ENCODE peak calls at places on chromosomes 16 and 17, in four cellular contexts. R is dorsolateral prefrontal cortex, D is cardiac fibroblast, C is BJ. I is an unnamed sample.

GRCh38 chr16:86532526-86532815 is 22.1 kb downstream of the FOXF1 start:
- DNase-seq in D (no peak), R (no peak), C (no peak), I (no peak)

GRCh38 chr17:1976000-1976682 is 49.0 kb downstream of the RTN4RL1 start:
- DNase-seq in C (no peak), D (no peak), R (no peak), I (no peak)

GRCh38 chr16:3835089-3835602 is 45.4 kb downstream of the CREBBP start:
- DNase-seq in C (no peak), R (no peak), D (no peak), I (no peak)

GRCh38 chr16:73058616-73059409 is 10.9 kb upstream of the ZFHX3 start:
- DNase-seq in D (peak; percentile 75), C (no peak), R (no peak), I (no peak)

GRCh38 chr16:51431517-51432241 is 280.6 kb upstream of the SALL1 start:
- DNase-seq in R (peak; percentile 71), C (peak; percentile 94), D (peak; percentile 93), I (no peak)

GRCh38 chr17:47694818-47695663 is 1.1 kb downstream of the TBKBP1 start:
- DNase-seq in R (peak; percentile 53), C (no peak), D (peak; percentile 49), I (no peak)

GRCh38 chr16:56860226-56861020 is 4.6 kb upstream of the SLC12A3 start:
- DNase-seq in D (no peak), R (no peak), C (no peak), I (peak; percentile 42)

GRCh38 chr16:72983728-72984350 is 64.1 kb downstream of the ZFHX3 start:
- DNase-seq in C (no peak), R (no peak), D (no peak), I (no peak)

GRCh38 chr16:50467943-50468748 is 80.0 kb upstream of the NKD1 start:
- DNase-seq in D (no peak), R (no peak), C (no peak), I (no peak)

GRCh38 chr17:9725575-9725974 is 65.8 kb downstream of the DHRS7C start:
- DNase-seq in R (peak; percentile 53), C (no peak), D (no peak), I (no peak)
- TF ChIP-seq CTCF in R (peak; percentile 17), C (no peak), D (no peak), I (no peak)

GRCh38 chr17:19747159-19747719 is 859 bp downstream of the ALDH3A1 start:
- DNase-seq in R (no peak), D (no peak), C (no peak), I (no peak)

GRCh38 chr17:19750835-19751234 is 2.7 kb upstream of the ALDH3A1 start:
- DNase-seq in R (no peak), C (no peak), D (no peak), I (no peak)

GRCh38 chr17:19750020-19750572 is 2.0 kb upstream of the ALDH3A1 start:
- DNase-seq in R (no peak), D (no peak), C (no peak), I (no peak)

GRCh38 chr17:19747829-19748806 is at the start of gene ALDH3A1:
- DNase-seq in D (no peak), R (no peak), C (no peak), I (no peak)

GRCh38 chr17:19748807-19749193 is 702 bp upstream of the ALDH3A1 start:
- DNase-seq in C (no peak), R (no peak), D (no peak), I (no peak)
- TF ChIP-seq CTCF in C (no peak), R (no peak), D (no peak), I (no peak)

GRCh38 chr17:57918017-57918895 is 37.0 kb downstream of the CUEDC1 start:
- DNase-seq in C (no peak), R (no peak), D (peak; percentile 70), I (no peak)

GRCh38 chr17:57914274-57915147 is 40.7 kb downstream of the CUEDC1 start:
- DNase-seq in C (no peak), D (no peak), R (no peak), I (no peak)

GRCh38 chr17:57915532-57915931 is 39.7 kb downstream of the CUEDC1 start:
- DNase-seq in R (no peak), C (no peak), D (no peak), I (no peak)

GRCh38 chr17:57915980-57916757 is 39.0 kb downstream of the CUEDC1 start:
- DNase-seq in R (peak; percentile 48), D (no peak), C (no peak), I (no peak)

DNA sequence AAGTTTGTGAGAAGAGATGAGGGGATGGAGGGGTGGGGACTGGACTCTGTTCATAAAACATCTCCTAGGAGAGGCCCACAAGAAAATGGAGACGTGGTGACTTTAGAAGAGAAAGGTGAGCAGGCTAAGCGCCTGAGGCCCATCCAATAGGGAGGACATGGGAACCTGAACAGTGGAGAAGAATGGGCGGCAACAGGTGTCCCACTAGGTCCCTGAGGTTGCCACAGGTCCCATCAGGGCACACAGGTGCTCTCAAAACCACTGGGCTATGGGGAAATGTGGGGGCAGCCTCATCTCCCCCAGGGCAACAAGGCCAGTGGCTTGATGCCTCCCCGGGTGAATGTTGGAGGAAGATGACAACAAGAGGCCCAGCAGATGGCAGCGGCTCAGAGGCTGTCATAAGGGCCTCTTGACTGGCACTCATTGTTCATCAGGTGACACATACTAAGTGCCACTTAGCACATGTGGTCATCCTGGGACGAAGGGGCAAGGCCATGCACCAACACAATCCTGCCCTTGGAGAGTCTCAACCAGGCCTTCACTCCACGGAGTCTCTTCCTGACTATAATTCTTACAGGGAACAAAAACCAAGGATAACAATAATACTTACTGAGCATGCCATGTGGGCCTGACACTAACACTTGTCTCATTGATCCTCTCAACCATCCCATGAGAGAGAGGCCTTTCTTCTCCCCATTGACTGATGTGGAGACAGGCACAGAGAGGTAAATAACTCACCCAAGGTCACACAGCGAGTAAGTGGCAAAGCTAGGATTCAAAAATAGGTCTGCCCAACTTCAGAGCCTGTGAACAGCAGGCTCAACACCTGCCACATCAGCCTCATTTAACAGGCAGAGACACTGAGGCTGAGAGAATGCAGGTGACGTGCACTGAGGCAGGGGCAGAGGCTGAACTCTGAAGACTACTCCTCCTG is 38.0 kb downstream of the CUEDC1 start:
- DNase-seq in C (no peak), R (peak; percentile 66), D (no peak), I (no peak)
- TF ChIP-seq CTCF in C (no peak), R (peak; percentile 17), D (no peak), I (no peak)

GRCh38 chr17:41103896-41104295 is 1.3 kb upstream of the KRTAP4-9 start:
- DNase-seq in R (no peak), C (no peak), D (peak; percentile 10), I (no peak)

GRCh38 chr17:41098042-41098441 is at the start of gene KRTAP4-8:
- DNase-seq in C (no peak), R (no peak), D (no peak), I (no peak)

GRCh38 chr17:41100081-41100480 is 1.9 kb downstream of the KRTAP4-16 start:
- DNase-seq in C (no peak), D (no peak), R (no peak), I (no peak)

GRCh38 chr17:41098476-41098875 is 534 bp upstream of the KRTAP4-8 start:
- DNase-seq in D (no peak), C (peak; percentile 64), R (no peak), I (no peak)

DNA sequence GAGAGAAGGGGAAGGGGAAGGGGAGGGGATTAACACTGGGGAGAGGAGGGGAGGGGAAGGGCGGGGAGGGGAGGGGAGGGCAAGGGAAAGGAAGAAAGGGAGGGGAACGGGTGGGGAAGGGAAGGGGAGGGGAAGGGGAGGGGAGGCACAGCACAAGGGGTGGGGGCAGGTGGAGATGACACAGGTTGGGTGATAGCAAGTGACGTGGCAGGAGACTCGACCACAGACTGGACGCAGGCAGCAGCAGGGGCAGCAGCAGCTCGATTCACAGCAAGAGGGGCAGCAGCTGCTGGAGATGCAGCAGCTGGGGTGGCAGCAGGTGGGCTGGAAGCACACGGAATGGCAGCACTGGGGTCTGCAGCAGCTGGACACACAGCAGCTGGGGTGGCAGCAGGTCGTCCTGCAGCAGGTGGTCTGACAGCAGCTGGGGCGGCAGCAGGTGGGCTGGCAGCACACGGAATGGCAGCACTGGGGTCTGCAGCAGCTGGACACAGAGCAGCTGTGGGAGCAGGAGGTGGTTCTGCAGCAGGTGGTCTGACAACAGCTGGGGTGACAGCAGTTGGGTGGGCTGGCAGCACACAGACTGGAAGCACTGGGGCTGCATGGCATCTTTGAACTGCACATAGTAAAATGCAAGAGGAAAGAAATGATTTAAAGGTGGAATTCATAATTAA is at the start of gene KRTAP4-16:
- DNase-seq in C (no peak), R (no peak), D (no peak), I (no peak)
- TF ChIP-seq CTCF in C (no peak), R (no peak), D (no peak), I (no peak)

GRCh38 chr17:50195196-50195865 is 6.1 kb downstream of the COL1A1 start:
- DNase-seq in D (peak; percentile 68), C (no peak), R (no peak), I (no peak)
- TF ChIP-seq CTCF in D (peak; percentile 58), C (peak; percentile 59), R (no peak), I (no peak)